ENCODE peak calls at places on chromosomes 16 and 17, in eight cellular contexts. One of them, this sample, is unnamed.
A peak's percentile ranks its signal among the peaks of the same experiment; 100 is the strongest.

GRCh38 chr17:63399856-63400255 is 46.2 kb downstream of the CYB561 start:
- DNase-seq in naive thymus-derived CD8-positive, alpha-beta T cell: no peak
- DNase-seq in RCC 7860: no peak
- DNase-seq in cardiac septum: no peak
- DNase-seq in stimulated activated CD4-positive, alpha-beta T cell treated with anti-CD3 and anti-CD28 coated beads, Interleukin-12 subunit alpha, Interleukin-12 subunit beta, amount 100 ng/mL, for 24 hours: no peak
- DNase-seq in RPMI8226: no peak
- DNase-seq in H9: no peak
- DNase-seq in Daoy: no peak
- DNase-seq in this sample: no peak

GRCh38 chr17:39928868-39929651 is 1.5 kb downstream of the LRRC3C start:
- DNase-seq in naive thymus-derived CD8-positive, alpha-beta T cell: no peak
- DNase-seq in RCC 7860: peak; percentile 95
- DNase-seq in cardiac septum: no peak
- DNase-seq in stimulated activated CD4-positive, alpha-beta T cell treated with anti-CD3 and anti-CD28 coated beads, Interleukin-12 subunit alpha, Interleukin-12 subunit beta, amount 100 ng/mL, for 24 hours: no peak
- DNase-seq in RPMI8226: peak; percentile 28
- DNase-seq in H9: no peak
- DNase-seq in Daoy: peak; percentile 74
- DNase-seq in this sample: peak; percentile 94

GRCh38 chr16:49961087-49961486 is 63.9 kb upstream of the CNEP1R1 start:
- DNase-seq in naive thymus-derived CD8-positive, alpha-beta T cell: no peak
- DNase-seq in RCC 7860: no peak
- DNase-seq in cardiac septum: no peak
- DNase-seq in stimulated activated CD4-positive, alpha-beta T cell treated with anti-CD3 and anti-CD28 coated beads, Interleukin-12 subunit alpha, Interleukin-12 subunit beta, amount 100 ng/mL, for 24 hours: no peak
- DNase-seq in RPMI8226: no peak
- DNase-seq in H9: no peak
- DNase-seq in Daoy: peak; percentile 16
- DNase-seq in this sample: no peak

GRCh38 chr16:1420111-1420539 is 422 bp downstream of the UQCC4 start:
- DNase-seq in naive thymus-derived CD8-positive, alpha-beta T cell: no peak
- DNase-seq in RCC 7860: no peak
- DNase-seq in cardiac septum: no peak
- DNase-seq in stimulated activated CD4-positive, alpha-beta T cell treated with anti-CD3 and anti-CD28 coated beads, Interleukin-12 subunit alpha, Interleukin-12 subunit beta, amount 100 ng/mL, for 24 hours: no peak
- DNase-seq in RPMI8226: no peak
- DNase-seq in H9: no peak
- DNase-seq in Daoy: no peak
- DNase-seq in this sample: peak; percentile 50

GRCh38 chr16:15593235-15593634 is 49.7 kb downstream of the MARF1 start:
- DNase-seq in naive thymus-derived CD8-positive, alpha-beta T cell: no peak
- DNase-seq in RCC 7860: no peak
- DNase-seq in cardiac septum: no peak
- DNase-seq in stimulated activated CD4-positive, alpha-beta T cell treated with anti-CD3 and anti-CD28 coated beads, Interleukin-12 subunit alpha, Interleukin-12 subunit beta, amount 100 ng/mL, for 24 hours: no peak
- DNase-seq in RPMI8226: no peak
- DNase-seq in H9: no peak
- DNase-seq in Daoy: no peak
- DNase-seq in this sample: no peak

GRCh38 chr16:53053967-53054669 is 673 bp upstream of the CHD9 start:
- DNase-seq in naive thymus-derived CD8-positive, alpha-beta T cell: no peak
- DNase-seq in RCC 7860: no peak
- DNase-seq in cardiac septum: no peak
- DNase-seq in stimulated activated CD4-positive, alpha-beta T cell treated with anti-CD3 and anti-CD28 coated beads, Interleukin-12 subunit alpha, Interleukin-12 subunit beta, amount 100 ng/mL, for 24 hours: no peak
- DNase-seq in RPMI8226: peak; percentile 77
- DNase-seq in H9: no peak
- DNase-seq in Daoy: peak; percentile 9
- DNase-seq in this sample: peak; percentile 40

GRCh38 chr16:56774009-56774408 is 44.1 kb downstream of the NUP93 start:
- DNase-seq in naive thymus-derived CD8-positive, alpha-beta T cell: no peak
- DNase-seq in RCC 7860: no peak
- DNase-seq in cardiac septum: no peak
- DNase-seq in stimulated activated CD4-positive, alpha-beta T cell treated with anti-CD3 and anti-CD28 coated beads, Interleukin-12 subunit alpha, Interleukin-12 subunit beta, amount 100 ng/mL, for 24 hours: no peak
- DNase-seq in RPMI8226: no peak
- DNase-seq in H9: no peak
- DNase-seq in Daoy: no peak
- DNase-seq in this sample: no peak

GRCh38 chr16:79628501-79628975 is 28.0 kb upstream of the MAF start:
- DNase-seq in naive thymus-derived CD8-positive, alpha-beta T cell: no peak
- DNase-seq in RCC 7860: peak; percentile 88
- DNase-seq in cardiac septum: no peak
- DNase-seq in stimulated activated CD4-positive, alpha-beta T cell treated with anti-CD3 and anti-CD28 coated beads, Interleukin-12 subunit alpha, Interleukin-12 subunit beta, amount 100 ng/mL, for 24 hours: peak; percentile 43
- DNase-seq in RPMI8226: peak; percentile 88
- DNase-seq in H9: no peak
- DNase-seq in Daoy: peak; percentile 87
- DNase-seq in this sample: no peak

GRCh38 chr16:24178496-24178895 is 77.6 kb upstream of the CACNG3 start:
- DNase-seq in naive thymus-derived CD8-positive, alpha-beta T cell: no peak
- DNase-seq in RCC 7860: no peak
- DNase-seq in cardiac septum: no peak
- DNase-seq in stimulated activated CD4-positive, alpha-beta T cell treated with anti-CD3 and anti-CD28 coated beads, Interleukin-12 subunit alpha, Interleukin-12 subunit beta, amount 100 ng/mL, for 24 hours: no peak
- DNase-seq in RPMI8226: peak; percentile 33
- DNase-seq in H9: peak; percentile 55
- DNase-seq in Daoy: peak; percentile 26
- DNase-seq in this sample: peak; percentile 17

GRCh38 chr17:82052638-82053059 is 951 bp downstream of the GPS1 start:
- DNase-seq in naive thymus-derived CD8-positive, alpha-beta T cell: no peak
- DNase-seq in RCC 7860: no peak
- DNase-seq in cardiac septum: no peak
- DNase-seq in stimulated activated CD4-positive, alpha-beta T cell treated with anti-CD3 and anti-CD28 coated beads, Interleukin-12 subunit alpha, Interleukin-12 subunit beta, amount 100 ng/mL, for 24 hours: no peak
- DNase-seq in RPMI8226: no peak
- DNase-seq in H9: no peak
- DNase-seq in Daoy: peak; percentile 6
- DNase-seq in this sample: no peak

GRCh38 chr17:1126801-1127550 is 52.8 kb downstream of the ABR start:
- DNase-seq in naive thymus-derived CD8-positive, alpha-beta T cell: no peak
- DNase-seq in RCC 7860: no peak
- DNase-seq in cardiac septum: no peak
- DNase-seq in stimulated activated CD4-positive, alpha-beta T cell treated with anti-CD3 and anti-CD28 coated beads, Interleukin-12 subunit alpha, Interleukin-12 subunit beta, amount 100 ng/mL, for 24 hours: no peak
- DNase-seq in RPMI8226: no peak
- DNase-seq in H9: no peak
- DNase-seq in Daoy: no peak
- DNase-seq in this sample: no peak

GRCh38 chr16:50360779-50361178 is 8.0 kb downstream of the BRD7 start:
- DNase-seq in naive thymus-derived CD8-positive, alpha-beta T cell: no peak
- DNase-seq in RCC 7860: no peak
- DNase-seq in cardiac septum: no peak
- DNase-seq in stimulated activated CD4-positive, alpha-beta T cell treated with anti-CD3 and anti-CD28 coated beads, Interleukin-12 subunit alpha, Interleukin-12 subunit beta, amount 100 ng/mL, for 24 hours: no peak
- DNase-seq in RPMI8226: no peak
- DNase-seq in H9: no peak
- DNase-seq in Daoy: no peak
- DNase-seq in this sample: no peak

GRCh38 chr17:55264273-55264639 is 504 bp upstream of the HLF start:
- DNase-seq in naive thymus-derived CD8-positive, alpha-beta T cell: no peak
- DNase-seq in RCC 7860: no peak
- DNase-seq in cardiac septum: no peak
- DNase-seq in stimulated activated CD4-positive, alpha-beta T cell treated with anti-CD3 and anti-CD28 coated beads, Interleukin-12 subunit alpha, Interleukin-12 subunit beta, amount 100 ng/mL, for 24 hours: no peak
- DNase-seq in RPMI8226: no peak
- DNase-seq in H9: no peak
- DNase-seq in Daoy: peak; percentile 16
- DNase-seq in this sample: no peak

GRCh38 chr16:57462978-57463362 is 491 bp downstream of the POLR2C start:
- DNase-seq in naive thymus-derived CD8-positive, alpha-beta T cell: no peak
- DNase-seq in RCC 7860: no peak
- DNase-seq in cardiac septum: no peak
- DNase-seq in stimulated activated CD4-positive, alpha-beta T cell treated with anti-CD3 and anti-CD28 coated beads, Interleukin-12 subunit alpha, Interleukin-12 subunit beta, amount 100 ng/mL, for 24 hours: no peak
- DNase-seq in RPMI8226: no peak
- DNase-seq in H9: no peak
- DNase-seq in Daoy: no peak
- DNase-seq in this sample: peak; percentile 51

GRCh38 chr17:8124350-8125195 is 667 bp upstream of the HES7 start:
- DNase-seq in naive thymus-derived CD8-positive, alpha-beta T cell: peak; percentile 23
- DNase-seq in RCC 7860: no peak
- DNase-seq in cardiac septum: no peak
- DNase-seq in stimulated activated CD4-positive, alpha-beta T cell treated with anti-CD3 and anti-CD28 coated beads, Interleukin-12 subunit alpha, Interleukin-12 subunit beta, amount 100 ng/mL, for 24 hours: no peak
- DNase-seq in RPMI8226: peak; percentile 32
- DNase-seq in H9: no peak
- DNase-seq in Daoy: peak; percentile 44
- DNase-seq in this sample: peak; percentile 74

GRCh38 chr17:79808763-79809529 is 12.1 kb upstream of the CBX8 start:
- DNase-seq in naive thymus-derived CD8-positive, alpha-beta T cell: no peak
- DNase-seq in RCC 7860: peak; percentile 65
- DNase-seq in cardiac septum: no peak
- DNase-seq in stimulated activated CD4-positive, alpha-beta T cell treated with anti-CD3 and anti-CD28 coated beads, Interleukin-12 subunit alpha, Interleukin-12 subunit beta, amount 100 ng/mL, for 24 hours: no peak
- DNase-seq in RPMI8226: peak; percentile 73
- DNase-seq in H9: peak; percentile 85
- DNase-seq in Daoy: peak; percentile 47
- DNase-seq in this sample: no peak